ENCODE peak calls at places on chromosomes 13 and 19, in nine cellular contexts. One of them, this sample, is unnamed.

GRCh38 chr13:33183431-33184130 is 102.0 kb downstream of the STARD13 start:
- DNase-seq in body of pancreas: no peak
- DNase-seq in astrocyte of the spinal cord: peak
- DNase-seq in stimulated activated CD8-positive, alpha-beta memory T cell treated with anti-CD3 and anti-CD28 coated beads, Interleukin-7, amount 100 ng/mL, for 1 hour: no peak
- DNase-seq in ovary: no peak
- DNase-seq in NCI-H748 treated with DMSO at 0.1 percent for 48 hours: no peak
- DNase-seq in AML-193: no peak
- DNase-seq in foreskin melanocyte: no peak
- DNase-seq in mesendoderm: no peak
- DNase-seq in this sample: no peak

GRCh38 chr13:92602560-92602959 is 624.0 kb upstream of the GPC6 start:
- DNase-seq in astrocyte of the spinal cord: peak
- DNase-seq in foreskin melanocyte: no peak
- DNase-seq in ovary: no peak
- DNase-seq in body of pancreas: no peak
- DNase-seq in AML-193: no peak
- DNase-seq in mesendoderm: no peak
- DNase-seq in stimulated activated CD8-positive, alpha-beta memory T cell treated with anti-CD3 and anti-CD28 coated beads, Interleukin-7, amount 100 ng/mL, for 1 hour: no peak
- DNase-seq in NCI-H748 treated with DMSO at 0.1 percent for 48 hours: no peak
- DNase-seq in this sample: no peak

GRCh38 chr13:75357576-75358295 is 124.2 kb downstream of the TBC1D4 start:
- DNase-seq in ovary: no peak
- DNase-seq in astrocyte of the spinal cord: peak
- DNase-seq in stimulated activated CD8-positive, alpha-beta memory T cell treated with anti-CD3 and anti-CD28 coated beads, Interleukin-7, amount 100 ng/mL, for 1 hour: peak
- DNase-seq in foreskin melanocyte: peak
- DNase-seq in body of pancreas: peak
- DNase-seq in mesendoderm: peak
- DNase-seq in AML-193: peak
- DNase-seq in NCI-H748 treated with DMSO at 0.1 percent for 48 hours: peak
- DNase-seq in this sample: peak

GRCh38 chr19:6890421-6890913 is 3.1 kb downstream of the ADGRE1 start:
- DNase-seq in stimulated activated CD8-positive, alpha-beta memory T cell treated with anti-CD3 and anti-CD28 coated beads, Interleukin-7, amount 100 ng/mL, for 1 hour: no peak
- DNase-seq in AML-193: no peak
- DNase-seq in foreskin melanocyte: no peak
- DNase-seq in astrocyte of the spinal cord: no peak
- DNase-seq in mesendoderm: no peak
- DNase-seq in NCI-H748 treated with DMSO at 0.1 percent for 48 hours: no peak
- DNase-seq in ovary: no peak
- DNase-seq in body of pancreas: no peak
- DNase-seq in this sample: no peak

GRCh38 chr13:42478531-42479156 is 95.3 kb upstream of the TNFSF11 start:
- DNase-seq in astrocyte of the spinal cord: peak
- DNase-seq in mesendoderm: peak
- DNase-seq in ovary: no peak
- DNase-seq in AML-193: peak
- DNase-seq in stimulated activated CD8-positive, alpha-beta memory T cell treated with anti-CD3 and anti-CD28 coated beads, Interleukin-7, amount 100 ng/mL, for 1 hour: no peak
- DNase-seq in body of pancreas: no peak
- DNase-seq in NCI-H748 treated with DMSO at 0.1 percent for 48 hours: no peak
- DNase-seq in foreskin melanocyte: peak
- DNase-seq in this sample: peak

GRCh38 chr19:18002347-18002850 is 5.6 kb upstream of the ARRDC2 start:
- DNase-seq in NCI-H748 treated with DMSO at 0.1 percent for 48 hours: no peak
- DNase-seq in AML-193: peak
- DNase-seq in ovary: no peak
- DNase-seq in foreskin melanocyte: no peak
- DNase-seq in body of pancreas: no peak
- DNase-seq in stimulated activated CD8-positive, alpha-beta memory T cell treated with anti-CD3 and anti-CD28 coated beads, Interleukin-7, amount 100 ng/mL, for 1 hour: no peak
- DNase-seq in astrocyte of the spinal cord: no peak
- DNase-seq in mesendoderm: no peak
- DNase-seq in this sample: peak

GRCh38 chr13:30329009-30329585 is 21.7 kb upstream of the KATNAL1 start:
- DNase-seq in stimulated activated CD8-positive, alpha-beta memory T cell treated with anti-CD3 and anti-CD28 coated beads, Interleukin-7, amount 100 ng/mL, for 1 hour: no peak
- DNase-seq in NCI-H748 treated with DMSO at 0.1 percent for 48 hours: no peak
- DNase-seq in astrocyte of the spinal cord: no peak
- DNase-seq in mesendoderm: no peak
- DNase-seq in foreskin melanocyte: no peak
- DNase-seq in ovary: no peak
- DNase-seq in AML-193: no peak
- DNase-seq in body of pancreas: no peak
- DNase-seq in this sample: no peak

GRCh38 chr19:35206379-35206778 is 22.2 kb downstream of the FAM187B start:
- DNase-seq in mesendoderm: no peak
- DNase-seq in stimulated activated CD8-positive, alpha-beta memory T cell treated with anti-CD3 and anti-CD28 coated beads, Interleukin-7, amount 100 ng/mL, for 1 hour: no peak
- DNase-seq in ovary: no peak
- DNase-seq in AML-193: no peak
- DNase-seq in foreskin melanocyte: no peak
- DNase-seq in body of pancreas: no peak
- DNase-seq in astrocyte of the spinal cord: no peak
- DNase-seq in NCI-H748 treated with DMSO at 0.1 percent for 48 hours: no peak
- DNase-seq in this sample: no peak

GRCh38 chr13:110770678-110771077 is 57.2 kb downstream of the ING1 start:
- DNase-seq in mesendoderm: peak
- DNase-seq in body of pancreas: no peak
- DNase-seq in AML-193: no peak
- DNase-seq in ovary: no peak
- DNase-seq in astrocyte of the spinal cord: no peak
- DNase-seq in stimulated activated CD8-positive, alpha-beta memory T cell treated with anti-CD3 and anti-CD28 coated beads, Interleukin-7, amount 100 ng/mL, for 1 hour: no peak
- DNase-seq in NCI-H748 treated with DMSO at 0.1 percent for 48 hours: no peak
- DNase-seq in foreskin melanocyte: no peak
- DNase-seq in this sample: no peak

GRCh38 chr13:34842466-34842865 is 99.6 kb upstream of the NBEA start:
- DNase-seq in NCI-H748 treated with DMSO at 0.1 percent for 48 hours: no peak
- DNase-seq in AML-193: no peak
- DNase-seq in foreskin melanocyte: no peak
- DNase-seq in astrocyte of the spinal cord: no peak
- DNase-seq in ovary: no peak
- DNase-seq in mesendoderm: no peak
- DNase-seq in stimulated activated CD8-positive, alpha-beta memory T cell treated with anti-CD3 and anti-CD28 coated beads, Interleukin-7, amount 100 ng/mL, for 1 hour: no peak
- DNase-seq in body of pancreas: no peak
- DNase-seq in this sample: peak

GRCh38 chr19:33464733-33465115 is 56.9 kb downstream of the PEPD start:
- DNase-seq in stimulated activated CD8-positive, alpha-beta memory T cell treated with anti-CD3 and anti-CD28 coated beads, Interleukin-7, amount 100 ng/mL, for 1 hour: no peak
- DNase-seq in astrocyte of the spinal cord: no peak
- DNase-seq in foreskin melanocyte: no peak
- DNase-seq in mesendoderm: no peak
- DNase-seq in NCI-H748 treated with DMSO at 0.1 percent for 48 hours: no peak
- DNase-seq in ovary: no peak
- DNase-seq in body of pancreas: no peak
- DNase-seq in AML-193: no peak
- DNase-seq in this sample: no peak

GRCh38 chr13:23928985-23929384 is 31.7 kb upstream of the C1QTNF9B start:
- DNase-seq in stimulated activated CD8-positive, alpha-beta memory T cell treated with anti-CD3 and anti-CD28 coated beads, Interleukin-7, amount 100 ng/mL, for 1 hour: no peak
- DNase-seq in astrocyte of the spinal cord: peak
- DNase-seq in body of pancreas: no peak
- DNase-seq in ovary: no peak
- DNase-seq in mesendoderm: peak
- DNase-seq in AML-193: no peak
- DNase-seq in NCI-H748 treated with DMSO at 0.1 percent for 48 hours: no peak
- DNase-seq in foreskin melanocyte: peak
- DNase-seq in this sample: no peak

GRCh38 chr19:46349311-46349993 is 2.6 kb downstream of the PPP5C start:
- DNase-seq in ovary: no peak
- DNase-seq in stimulated activated CD8-positive, alpha-beta memory T cell treated with anti-CD3 and anti-CD28 coated beads, Interleukin-7, amount 100 ng/mL, for 1 hour: no peak
- DNase-seq in mesendoderm: no peak
- DNase-seq in body of pancreas: no peak
- DNase-seq in astrocyte of the spinal cord: no peak
- DNase-seq in AML-193: no peak
- DNase-seq in foreskin melanocyte: no peak
- DNase-seq in NCI-H748 treated with DMSO at 0.1 percent for 48 hours: no peak
- DNase-seq in this sample: no peak

GRCh38 chr19:17305211-17305516 is 508 bp upstream of the MRPL34 start:
- DNase-seq in foreskin melanocyte: no peak
- DNase-seq in body of pancreas: no peak
- DNase-seq in mesendoderm: no peak
- DNase-seq in NCI-H748 treated with DMSO at 0.1 percent for 48 hours: no peak
- DNase-seq in stimulated activated CD8-positive, alpha-beta memory T cell treated with anti-CD3 and anti-CD28 coated beads, Interleukin-7, amount 100 ng/mL, for 1 hour: no peak
- DNase-seq in ovary: no peak
- DNase-seq in astrocyte of the spinal cord: no peak
- DNase-seq in AML-193: no peak
- DNase-seq in this sample: no peak

GRCh38 chr13:33277946-33278345 is 7.6 kb downstream of the STARD13 start:
- DNase-seq in AML-193: no peak
- DNase-seq in NCI-H748 treated with DMSO at 0.1 percent for 48 hours: no peak
- DNase-seq in stimulated activated CD8-positive, alpha-beta memory T cell treated with anti-CD3 and anti-CD28 coated beads, Interleukin-7, amount 100 ng/mL, for 1 hour: no peak
- DNase-seq in mesendoderm: no peak
- DNase-seq in foreskin melanocyte: no peak
- DNase-seq in astrocyte of the spinal cord: no peak
- DNase-seq in body of pancreas: no peak
- DNase-seq in ovary: no peak
- DNase-seq in this sample: no peak

GRCh38 chr13:95643814-95644598 is 500 bp downstream of the DZIP1 start:
- DNase-seq in foreskin melanocyte: peak
- DNase-seq in NCI-H748 treated with DMSO at 0.1 percent for 48 hours: no peak
- DNase-seq in mesendoderm: peak
- DNase-seq in stimulated activated CD8-positive, alpha-beta memory T cell treated with anti-CD3 and anti-CD28 coated beads, Interleukin-7, amount 100 ng/mL, for 1 hour: no peak
- DNase-seq in ovary: peak
- DNase-seq in body of pancreas: peak
- DNase-seq in AML-193: no peak
- DNase-seq in astrocyte of the spinal cord: peak
- DNase-seq in this sample: no peak

GRCh38 chr13:111623743-111624505 is 303.5 kb downstream of the TEX29 start:
- DNase-seq in mesendoderm: no peak
- DNase-seq in stimulated activated CD8-positive, alpha-beta memory T cell treated with anti-CD3 and anti-CD28 coated beads, Interleukin-7, amount 100 ng/mL, for 1 hour: no peak
- DNase-seq in foreskin melanocyte: no peak
- DNase-seq in AML-193: no peak
- DNase-seq in ovary: no peak
- DNase-seq in body of pancreas: no peak
- DNase-seq in NCI-H748 treated with DMSO at 0.1 percent for 48 hours: no peak
- DNase-seq in astrocyte of the spinal cord: no peak
- DNase-seq in this sample: no peak

GRCh38 chr19:36013280-36014028 is 559 bp downstream of the ALKBH6 start:
- DNase-seq in body of pancreas: no peak
- DNase-seq in NCI-H748 treated with DMSO at 0.1 percent for 48 hours: no peak
- DNase-seq in stimulated activated CD8-positive, alpha-beta memory T cell treated with anti-CD3 and anti-CD28 coated beads, Interleukin-7, amount 100 ng/mL, for 1 hour: no peak
- DNase-seq in foreskin melanocyte: no peak
- DNase-seq in astrocyte of the spinal cord: no peak
- DNase-seq in mesendoderm: no peak
- DNase-seq in ovary: no peak
- DNase-seq in AML-193: no peak
- DNase-seq in this sample: no peak

GRCh38 chr19:19275166-19275565 is 2.1 kb upstream of the TM6SF2 start:
- DNase-seq in astrocyte of the spinal cord: no peak
- DNase-seq in body of pancreas: no peak
- DNase-seq in stimulated activated CD8-positive, alpha-beta memory T cell treated with anti-CD3 and anti-CD28 coated beads, Interleukin-7, amount 100 ng/mL, for 1 hour: no peak
- DNase-seq in foreskin melanocyte: no peak
- DNase-seq in AML-193: no peak
- DNase-seq in NCI-H748 treated with DMSO at 0.1 percent for 48 hours: no peak
- DNase-seq in ovary: no peak
- DNase-seq in mesendoderm: no peak
- DNase-seq in this sample: no peak

GRCh38 chr19:19651076-19651475 is 7.6 kb upstream of the GMIP start:
- DNase-seq in body of pancreas: no peak
- DNase-seq in astrocyte of the spinal cord: no peak
- DNase-seq in foreskin melanocyte: no peak
- DNase-seq in mesendoderm: no peak
- DNase-seq in ovary: no peak
- DNase-seq in AML-193: no peak
- DNase-seq in stimulated activated CD8-positive, alpha-beta memory T cell treated with anti-CD3 and anti-CD28 coated beads, Interleukin-7, amount 100 ng/mL, for 1 hour: no peak
- DNase-seq in NCI-H748 treated with DMSO at 0.1 percent for 48 hours: no peak
- DNase-seq in this sample: no peak

GRCh38 chr13:31631071-31631470 is 108.3 kb upstream of the RXFP2 start:
- DNase-seq in NCI-H748 treated with DMSO at 0.1 percent for 48 hours: no peak
- DNase-seq in foreskin melanocyte: no peak
- DNase-seq in ovary: no peak
- DNase-seq in body of pancreas: no peak
- DNase-seq in astrocyte of the spinal cord: no peak
- DNase-seq in mesendoderm: peak
- DNase-seq in stimulated activated CD8-positive, alpha-beta memory T cell treated with anti-CD3 and anti-CD28 coated beads, Interleukin-7, amount 100 ng/mL, for 1 hour: no peak
- DNase-seq in AML-193: no peak
- DNase-seq in this sample: no peak

GRCh38 chr19:14091086-14091884 is 734 bp upstream of the SAMD1 start:
- DNase-seq in NCI-H748 treated with DMSO at 0.1 percent for 48 hours: no peak
- DNase-seq in stimulated activated CD8-positive, alpha-beta memory T cell treated with anti-CD3 and anti-CD28 coated beads, Interleukin-7, amount 100 ng/mL, for 1 hour: no peak
- DNase-seq in ovary: no peak
- DNase-seq in body of pancreas: peak
- DNase-seq in foreskin melanocyte: no peak
- DNase-seq in astrocyte of the spinal cord: peak
- DNase-seq in mesendoderm: peak
- DNase-seq in AML-193: peak
- DNase-seq in this sample: peak

GRCh38 chr19:18223860-18224524 is 2.2 kb downstream of the PDE4C start:
- DNase-seq in AML-193: no peak
- DNase-seq in astrocyte of the spinal cord: no peak
- DNase-seq in body of pancreas: peak
- DNase-seq in stimulated activated CD8-positive, alpha-beta memory T cell treated with anti-CD3 and anti-CD28 coated beads, Interleukin-7, amount 100 ng/mL, for 1 hour: no peak
- DNase-seq in ovary: no peak
- DNase-seq in NCI-H748 treated with DMSO at 0.1 percent for 48 hours: no peak
- DNase-seq in mesendoderm: peak
- DNase-seq in foreskin melanocyte: no peak
- DNase-seq in this sample: peak

This sample was measured in Kasumi-1.